ENCODE peak calls at places on chromosome 6, in seven cellular contexts. A is colonic mucosa; Y is sigmoid colon; C is epithelial cell of prostate; U is ascending aorta; V is CD8-positive, alpha-beta memory T cell; L is Karpas-422. X is an unnamed sample.

GRCh38 chr6:101650402-101651100 is 257.0 kb downstream of the GRIK2 start:
- DNase-seq in C (no peak), V (no peak), L (no peak), U (no peak), Y (no peak), A (no peak), X (no peak)

GRCh38 chr6:117542493-117542892 is 59.8 kb downstream of the GOPC start:
- DNase-seq in V (no peak), A (no peak), L (no peak), Y (no peak), C (no peak), U (no peak), X (no peak)

GRCh38 chr6:169266746-169267629 is 13.3 kb upstream of the THBS2 start:
- DNase-seq in A (no peak), Y (no peak), U (no peak), C (no peak), V (no peak), L (no peak), X (no peak)

GRCh38 chr6:90493332-90493731 is 93.5 kb downstream of the MAP3K7 start:
- DNase-seq in Y (no peak), U (no peak), A (no peak), L (no peak), C (no peak), V (no peak), X (no peak)

GRCh38 chr6:74606488-74607135 is 599.2 kb downstream of the COL12A1 start:
- DNase-seq in U (peak), L (no peak), C (no peak), V (no peak), A (no peak), Y (no peak), X (no peak)

GRCh38 chr6:162785632-162786242 is 58.0 kb downstream of the PACRG start:
- DNase-seq in U (no peak), A (no peak), C (no peak), V (no peak), Y (no peak), L (no peak), X (no peak)

GRCh38 chr6:129331450-129332138 is 378.4 kb downstream of the ARHGAP18 start:
- DNase-seq in V (no peak), Y (no peak), A (no peak), C (no peak), L (no peak), U (no peak), X (no peak)

GRCh38 chr6:136723780-136724179 is 68.5 kb downstream of the MAP3K5 start:
- DNase-seq in A (no peak), C (no peak), U (no peak), L (no peak), Y (no peak), V (peak), X (no peak)

GRCh38 chr6:67666177-67666964 is 968.7 kb upstream of the ADGRB3 start:
- DNase-seq in A (no peak), V (no peak), C (no peak), U (no peak), L (no peak), Y (no peak), X (no peak)

GRCh38 chr6:43767553-43768505 is 2.2 kb upstream of the VEGFA start:
- DNase-seq in V (no peak), L (no peak), Y (peak), U (no peak), C (no peak), A (no peak), X (no peak)

GRCh38 chr6:30761791-30762429 is 17.6 kb upstream of the IER3 start:
- DNase-seq in L (peak), Y (no peak), U (no peak), C (no peak), V (no peak), A (no peak), X (no peak)

GRCh38 chr6:83292900-83293843 is 100.0 kb downstream of the RWDD2A start:
- DNase-seq in Y (no peak), U (no peak), C (no peak), A (no peak), V (no peak), L (no peak), X (no peak)

GRCh38 chr6:56448056-56448455 is 194.6 kb downstream of the DST start:
- DNase-seq in C (no peak), U (no peak), Y (no peak), V (no peak), A (no peak), L (no peak), X (no peak)

GRCh38 chr6:149484733-149485700 is at the start of gene ZC3H12D:
- DNase-seq in A (peak), C (no peak), V (peak), Y (peak), L (peak), U (peak), X (no peak)

GRCh38 chr6:35713006-35713405 is 23.8 kb upstream of the ARMC12 start:
- DNase-seq in L (no peak), C (no peak), A (no peak), Y (peak), V (no peak), U (no peak), X (no peak)

GRCh38 chr6:70353343-70353913 is 50.5 kb upstream of the COL9A1 start:
- DNase-seq in L (no peak), Y (no peak), A (no peak), V (no peak), C (no peak), U (no peak), X (no peak)

GRCh38 chr6:52815167-52816092 is 11.8 kb upstream of the GSTA1 start:
- DNase-seq in Y (peak), L (peak), V (peak), U (no peak), A (peak), C (no peak), X (peak)

GRCh38 chr6:90411292-90411781 is 114.7 kb upstream of the BACH2 start:
- DNase-seq in L (no peak), V (peak), A (no peak), Y (no peak), U (no peak), C (peak), X (no peak)

GRCh38 chr6:33776186-33776585 is 12.7 kb downstream of the LEMD2 start:
- DNase-seq in Y (no peak), U (no peak), L (no peak), V (no peak), A (no peak), C (no peak), X (no peak)

GRCh38 chr6:35427851-35428321 is 24.3 kb upstream of the FANCE start:
- DNase-seq in V (no peak), A (no peak), Y (no peak), U (no peak), L (no peak), C (no peak), X (no peak)

GRCh38 chr6:91606148-91606901 is 1019.5 kb upstream of the MAP3K7 start:
- DNase-seq in L (no peak), A (no peak), U (no peak), C (no peak), Y (no peak), V (no peak), X (no peak)

GRCh38 chr6:125913864-125914351 is 42.7 kb upstream of the HINT3 start:
- DNase-seq in V (no peak), Y (no peak), L (no peak), U (no peak), C (peak), A (peak), X (no peak)

GRCh38 chr6:31126416-31127175 is 6.3 kb upstream of the CDSN start:
- DNase-seq in V (no peak), L (no peak), Y (no peak), U (no peak), C (no peak), A (no peak), X (no peak)

GRCh38 chr6:39389372-39389767 is 66.9 kb upstream of the KCNK16 start:
- DNase-seq in U (no peak), L (no peak), V (no peak), A (no peak), C (no peak), Y (no peak), X (no peak)

GRCh38 chr6:111651185-111652034 is 45.7 kb upstream of the TRAF3IP2 start:
- DNase-seq in L (no peak), Y (no peak), V (no peak), A (no peak), C (no peak), U (no peak), X (no peak)

GRCh38 chr6:130947464-130947863 is 115.6 kb downstream of the EPB41L2 start:
- DNase-seq in L (no peak), A (no peak), Y (no peak), U (no peak), C (no peak), V (no peak), X (no peak)

GRCh38 chr6:101666256-101666655 is 272.7 kb downstream of the GRIK2 start:
- DNase-seq in A (no peak), L (no peak), C (peak), Y (no peak), U (no peak), V (no peak), X (no peak)

GRCh38 chr6:13413906-13414555 is 73.4 kb downstream of the GFOD1 start:
- DNase-seq in A (no peak), V (no peak), L (no peak), U (peak), Y (no peak), C (no peak), X (peak)

GRCh38 chr6:40344566-40345185 is 242.5 kb downstream of the LRFN2 start:
- DNase-seq in A (peak), V (no peak), C (no peak), L (no peak), U (peak), Y (peak), X (no peak)

GRCh38 chr6:53437557-53438202 is 88.9 kb upstream of the ELOVL5 start:
- DNase-seq in U (no peak), C (peak), A (peak), V (peak), L (peak), Y (no peak), X (peak)

GRCh38 chr6:47700051-47700450 is 1.7 kb downstream of the ADGRF4 start:
- DNase-seq in V (no peak), A (no peak), U (no peak), Y (no peak), L (no peak), C (peak), X (no peak)

GRCh38 chr6:37048851-37049734 is 43.6 kb downstream of the FGD2 start:
- DNase-seq in C (peak), U (peak), A (peak), L (peak), Y (peak), V (peak), X (no peak)
- H3K27ac ChIP-seq in C (no peak), U (peak), A (peak), L (no peak), Y (no peak), V (peak), X (no peak)

GRCh38 chr6:152271681-152272464 is 365.3 kb downstream of the SYNE1 start:
- DNase-seq in A (no peak), U (peak), L (no peak), V (no peak), Y (no peak), C (no peak), X (no peak)
- H3K27ac ChIP-seq in A (peak), U (peak), L (peak), V (no peak), Y (peak), C (peak), X (no peak)

DNA sequence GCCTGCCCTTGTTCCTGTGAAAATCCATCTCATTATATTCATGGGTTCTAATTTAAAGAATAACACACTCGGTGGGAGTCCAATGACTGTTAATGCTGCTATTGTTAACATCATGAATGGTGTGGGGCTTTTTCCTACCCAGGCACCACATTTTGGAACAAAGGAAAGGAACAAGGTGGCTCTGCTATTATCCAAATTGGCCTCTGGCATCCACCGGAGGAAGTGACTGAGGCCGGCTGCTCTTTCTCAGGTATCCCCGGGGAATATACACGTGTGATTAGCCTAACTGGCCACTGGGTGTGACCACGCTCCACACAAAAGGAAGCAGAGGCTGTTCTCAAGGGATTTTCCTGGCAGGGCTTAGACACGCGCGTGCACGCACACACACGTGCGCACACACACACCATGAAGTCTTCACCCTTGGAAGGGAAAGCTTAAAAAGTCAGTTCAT is 601.2 kb upstream of the ARID1B start:
- DNase-seq in A (peak), L (peak), Y (peak), U (no peak), C (no peak), V (no peak), X (no peak)
- H3K27ac ChIP-seq in A (no peak), L (no peak), Y (no peak), U (no peak), C (no peak), V (no peak), X (no peak)

GRCh38 chr6:14721103-14721758 is 524.6 kb upstream of the JARID2 start:
- DNase-seq in V (no peak), U (no peak), C (no peak), A (peak), L (no peak), Y (no peak), X (no peak)
- H3K27ac ChIP-seq in V (no peak), U (no peak), C (no peak), A (no peak), L (no peak), Y (no peak), X (no peak)

DNA sequence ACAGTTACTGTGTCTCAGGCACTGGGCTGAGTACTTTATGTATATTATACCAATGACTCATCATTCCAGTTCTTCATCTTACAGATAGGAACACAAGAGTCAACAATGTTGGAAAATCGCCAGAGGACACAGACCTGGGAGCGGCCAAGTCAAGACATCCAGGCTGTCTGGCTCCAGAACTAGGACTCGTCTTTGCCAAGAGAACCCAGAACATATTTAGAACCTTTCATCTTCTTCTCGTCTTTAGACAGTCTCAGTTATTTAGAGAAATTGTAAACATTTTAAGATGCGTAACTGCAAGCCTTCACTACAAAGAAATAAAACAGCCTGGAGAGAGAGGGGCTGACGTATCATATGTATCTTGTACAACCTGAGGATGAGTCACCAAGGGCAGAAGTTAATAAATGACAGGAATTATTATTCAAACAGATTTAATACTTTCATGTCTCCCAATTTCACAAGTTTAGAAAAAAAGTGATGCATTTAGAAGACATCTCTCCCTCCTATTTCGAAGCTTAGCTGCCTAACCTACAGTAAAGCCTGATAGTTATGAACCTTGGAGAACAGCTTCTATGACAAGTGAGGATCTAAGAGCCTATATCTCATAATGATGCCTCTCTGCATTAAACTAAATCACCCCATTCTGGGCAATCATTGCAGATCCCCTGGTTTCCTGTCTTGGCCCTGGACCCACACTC is 43.4 kb downstream of the SLC22A3 start:
- DNase-seq in A (peak), U (no peak), V (no peak), C (peak), Y (peak), L (no peak), X (no peak)
- H3K27ac ChIP-seq in A (no peak), U (peak), V (no peak), C (peak), Y (peak), L (no peak), X (no peak)

GRCh38 chr6:142246960-142247359 is 54.8 kb upstream of the ADGRG6 start:
- DNase-seq in L (no peak), Y (no peak), V (no peak), A (no peak), U (no peak), C (no peak), X (no peak)
- H3K27ac ChIP-seq in L (no peak), Y (no peak), V (no peak), A (no peak), U (no peak), C (no peak), X (no peak)

GRCh38 chr6:9999806-10000205 is 415.1 kb downstream of the TFAP2A start:
- DNase-seq in V (no peak), Y (no peak), A (no peak), L (no peak), U (no peak), C (no peak), X (no peak)
- H3K27ac ChIP-seq in V (no peak), Y (no peak), A (no peak), L (no peak), U (no peak), C (peak), X (no peak)

GRCh38 chr6:133894795-133895401 is 6.0 kb downstream of the TCF21 start:
- DNase-seq in L (no peak), A (peak), U (no peak), C (no peak), V (no peak), Y (peak), X (no peak)

GRCh38 chr6:133891814-133892443 is 3.0 kb downstream of the TCF21 start:
- DNase-seq in V (no peak), A (no peak), L (no peak), Y (no peak), C (no peak), U (no peak), X (no peak)

GRCh38 chr6:133892444-133893323 is 3.8 kb downstream of the TCF21 start:
- DNase-seq in L (no peak), C (no peak), A (no peak), Y (no peak), V (no peak), U (no peak), X (no peak)

GRCh38 chr6:133894369-133894768 is 5.5 kb downstream of the TCF21 start:
- DNase-seq in A (no peak), L (no peak), V (no peak), Y (no peak), C (no peak), U (no peak), X (no peak)

GRCh38 chr6:133893324-133893692 is 4.4 kb downstream of the TCF21 start:
- DNase-seq in V (no peak), U (no peak), A (no peak), Y (no peak), C (no peak), L (no peak), X (no peak)
- H3K27ac ChIP-seq in V (no peak), U (no peak), A (peak), Y (peak), C (no peak), L (no peak), X (no peak)